ENCODE peak calls at places on chromosomes 12 and 14, in six cellular contexts. Q, E, T, K, Y and F are unnamed samples.

GRCh38 chr12:80313184-80313583 is 130.9 kb upstream of the PTPRQ start:
- DNase-seq in Q (no peak), E (peak), T (no peak), K (no peak), Y (no peak), F (peak)

GRCh38 chr12:21627924-21628323 is 23.3 kb upstream of the GYS2 start:
- DNase-seq in Q (no peak), E (no peak), T (no peak), K (no peak), Y (peak), F (no peak)

GRCh38 chr14:70789361-70789760 is 20.0 kb downstream of the MAP3K9 start:
- DNase-seq in Q (no peak), E (no peak), T (no peak), K (no peak), Y (no peak), F (no peak)

GRCh38 chr12:129693731-129694130 is 210.1 kb downstream of the TMEM132D start:
- DNase-seq in Q (no peak), E (no peak), T (no peak), K (no peak), Y (no peak), F (no peak)

GRCh38 chr12:1435044-1435443 is 159.3 kb downstream of the FBXL14 start:
- DNase-seq in Q (no peak), E (no peak), T (no peak), K (no peak), Y (no peak), F (peak)

GRCh38 chr12:3995276-3995675 is 122.1 kb upstream of the PARP11 start:
- DNase-seq in Q (no peak), E (no peak), T (no peak), K (no peak), Y (no peak), F (no peak)

GRCh38 chr12:46071335-46071734 is 81.0 kb upstream of the SCAF11 start:
- DNase-seq in Q (no peak), E (no peak), T (no peak), K (no peak), Y (no peak), F (no peak)

GRCh38 chr12:65623507-65623906 is 200.8 kb upstream of the HMGA2 start:
- DNase-seq in Q (no peak), E (no peak), T (no peak), K (no peak), Y (no peak), F (no peak)

GRCh38 chr12:114701104-114701414 is 17.1 kb upstream of the TBX3 start:
- DNase-seq in Q (no peak), E (no peak), T (no peak), K (no peak), Y (no peak), F (no peak)

GRCh38 chr12:13211859-13212664 is 15.5 kb downstream of the EMP1 start:
- DNase-seq in Q (peak), E (peak), T (peak), K (peak), Y (peak), F (peak)

GRCh38 chr12:102722147-102722546 is 194.9 kb downstream of the PAH start:
- DNase-seq in Q (no peak), E (no peak), T (no peak), K (peak), Y (no peak), F (no peak)

GRCh38 chr14:53710615-53711014 is 246.0 kb downstream of the BMP4 start:
- DNase-seq in Q (no peak), E (no peak), T (no peak), K (no peak), Y (no peak), F (no peak)

GRCh38 chr12:120754792-120755191 is 29.2 kb downstream of the ACADS start:
- DNase-seq in Q (no peak), E (no peak), T (no peak), K (no peak), Y (no peak), F (no peak)

GRCh38 chr12:87323369-87323768 is 705.8 kb downstream of the C12orf50 start:
- DNase-seq in Q (no peak), E (peak), T (no peak), K (no peak), Y (no peak), F (peak)

GRCh38 chr12:43102506-43103269 is 449.3 kb downstream of the ADAMTS20 start:
- DNase-seq in Q (no peak), E (no peak), T (no peak), K (no peak), Y (no peak), F (no peak)

GRCh38 chr12:66804555-66804954 is 125.7 kb upstream of the GRIP1 start:
- DNase-seq in Q (no peak), E (no peak), T (no peak), K (peak), Y (no peak), F (no peak)

GRCh38 chr14:56491299-56492285 is 88.0 kb upstream of the TMEM260 start:
- DNase-seq in Q (peak), E (peak), T (peak), K (peak), Y (no peak), F (peak)

GRCh38 chr12:83893101-83893500 is 1019.5 kb downstream of the SLC6A15 start:
- DNase-seq in Q (no peak), E (no peak), T (no peak), K (no peak), Y (no peak), F (no peak)

GRCh38 chr12:58368001-58368400 is 426.6 kb downstream of the ATP23 start:
- DNase-seq in Q (no peak), E (no peak), T (no peak), K (no peak), Y (no peak), F (no peak)